ENCODE peak calls at places on chromosomes 12 and 14, in nine cellular contexts. L is HEK293T; O is AG09309; Q is stimulated activated CD4-positive, alpha-beta T cell treated with anti-CD3 and anti-CD28 coated beads, Interleukin-1b, Interleukin-23, amount 100 ng/mL, for 24 hours; B is amygdala; P is left ventricle myocardium inferior; V is NCI-H1105; D is RKO; U is AG10803. Y is an unnamed sample.

GRCh38 chr14:102215522-102216250 is 76.0 kb downstream of the WDR20 start:
- DNase-seq in L (no peak), O (no peak), Q (no peak), B (no peak), P (peak; percentile 51), V (no peak), D (no peak), U (no peak), Y (no peak)

GRCh38 chr14:99822166-99822527 is 28.9 kb downstream of the EML1 start:
- DNase-seq in L (no peak), O (no peak), Q (no peak), B (no peak), P (no peak), V (no peak), D (no peak), U (peak; percentile 23), Y (no peak)

GRCh38 chr12:101793401-101793800 is 37.4 kb downstream of the GNPTAB start:
- DNase-seq in L (no peak), O (no peak), Q (no peak), B (no peak), P (no peak), V (no peak), D (peak; percentile 56), U (peak; percentile 60), Y (no peak)

GRCh38 chr14:102184678-102185040 is 45.0 kb downstream of the WDR20 start:
- DNase-seq in L (no peak), O (no peak), Q (no peak), B (no peak), P (no peak), V (no peak), D (no peak), U (no peak), Y (no peak)

GRCh38 chr12:124910561-124911478 is 3.6 kb downstream of the UBC start:
- DNase-seq in L (no peak), O (no peak), Q (no peak), B (no peak), P (no peak), V (no peak), D (peak; percentile 53), U (no peak), Y (no peak)

GRCh38 chr14:95255487-95255886 is 64.2 kb downstream of the CLMN start:
- DNase-seq in L (peak; percentile 53), O (no peak), Q (no peak), B (no peak), P (no peak), V (no peak), D (no peak), U (peak; percentile 53), Y (no peak)

GRCh38 chr14:54774824-54775223 is 127.8 kb downstream of the GCH1 start:
- DNase-seq in L (no peak), O (no peak), Q (no peak), B (no peak), P (no peak), V (no peak), D (no peak), U (no peak), Y (no peak)

GRCh38 chr12:11906284-11906935 is 164.3 kb upstream of the BCL2L14 start:
- DNase-seq in L (no peak), O (peak; percentile 37), Q (no peak), B (no peak), P (no peak), V (no peak), D (no peak), U (peak; percentile 89), Y (no peak)

GRCh38 chr14:29806124-29806517 is 121.5 kb downstream of the PRKD1 start:
- DNase-seq in L (no peak), O (no peak), Q (no peak), B (no peak), P (no peak), V (no peak), D (no peak), U (no peak), Y (no peak)

GRCh38 chr12:67816269-67816668 is 167.7 kb downstream of the DYRK2 start:
- DNase-seq in L (no peak), O (no peak), Q (no peak), B (no peak), P (no peak), V (no peak), D (no peak), U (no peak), Y (no peak)

GRCh38 chr14:74683406-74683805 is 29.5 kb downstream of the AREL1 start:
- DNase-seq in L (no peak), O (no peak), Q (no peak), B (no peak), P (no peak), V (no peak), D (no peak), U (no peak), Y (no peak)

GRCh38 chr14:104284636-104285482 is 146.5 kb downstream of the KIF26A start:
- DNase-seq in L (no peak), O (no peak), Q (no peak), B (no peak), P (peak; percentile 13), V (no peak), D (no peak), U (no peak), Y (no peak)

GRCh38 chr14:90727082-90727481 is 89.1 kb downstream of the TTC7B start:
- DNase-seq in L (no peak), O (no peak), Q (no peak), B (no peak), P (no peak), V (no peak), D (no peak), U (no peak), Y (no peak)

GRCh38 chr14:61150851-61151250 is 130.3 kb downstream of the TMEM30B start:
- DNase-seq in L (no peak), O (no peak), Q (no peak), B (no peak), P (no peak), V (no peak), D (no peak), U (peak; percentile 53), Y (no peak)

GRCh38 chr14:36942522-36943245 is 229.7 kb downstream of the SLC25A21 start:
- DNase-seq in L (no peak), O (no peak), Q (no peak), B (no peak), P (no peak), V (no peak), D (peak; percentile 66), U (peak; percentile 14), Y (no peak)

GRCh38 chr12:117818400-117818799 is 150.4 kb downstream of the KSR2 start:
- DNase-seq in L (no peak), O (no peak), Q (no peak), B (no peak), P (no peak), V (no peak), D (no peak), U (no peak), Y (no peak)

GRCh38 chr14:39360316-39360715 is 71.9 kb downstream of the FBXO33 start:
- DNase-seq in L (no peak), O (no peak), Q (no peak), B (no peak), P (no peak), V (no peak), D (no peak), U (no peak), Y (no peak)

Y was measured in GM18507.